ENCODE peak calls at places on chromosomes 3 and 15, in six cellular contexts. One of them, this sample, is unnamed.

GRCh38 chr3:140827894-140828293 is 113.7 kb upstream of the SLC25A36 start:
- DNase-seq in tibial artery: no peak
- DNase-seq in ELR: no peak
- DNase-seq in memory B cell: no peak
- DNase-seq in Panc1: no peak
- DNase-seq in T-helper 9 cell: no peak
- DNase-seq in this sample: no peak

GRCh38 chr3:129034650-129035049 is 25.9 kb upstream of the GP9 start:
- DNase-seq in Panc1: no peak
- DNase-seq in memory B cell: no peak
- DNase-seq in tibial artery: no peak
- DNase-seq in ELR: peak; percentile 23
- DNase-seq in T-helper 9 cell: no peak
- DNase-seq in this sample: no peak

GRCh38 chr3:117282506-117282905 is 572.9 kb downstream of the TUSC7 start:
- DNase-seq in Panc1: no peak
- DNase-seq in memory B cell: no peak
- DNase-seq in tibial artery: no peak
- DNase-seq in ELR: no peak
- DNase-seq in T-helper 9 cell: no peak
- DNase-seq in this sample: no peak

GRCh38 chr3:159609620-159610019 is 379.0 kb upstream of the IL12A start:
- DNase-seq in Panc1: no peak
- DNase-seq in ELR: peak; percentile 49
- DNase-seq in tibial artery: no peak
- DNase-seq in memory B cell: no peak
- DNase-seq in T-helper 9 cell: no peak
- DNase-seq in this sample: no peak

GRCh38 chr3:48584836-48585235 is 10.3 kb downstream of the COL7A1 start:
- DNase-seq in Panc1: no peak
- DNase-seq in ELR: no peak
- DNase-seq in T-helper 9 cell: no peak
- DNase-seq in memory B cell: no peak
- DNase-seq in tibial artery: no peak
- DNase-seq in this sample: no peak

GRCh38 chr3:178385280-178385952 is 150.8 kb upstream of the KCNMB2 start:
- DNase-seq in tibial artery: no peak
- DNase-seq in memory B cell: no peak
- DNase-seq in Panc1: peak; percentile 32
- DNase-seq in ELR: peak; percentile 56
- DNase-seq in T-helper 9 cell: no peak
- DNase-seq in this sample: no peak

GRCh38 chr15:94421711-94422110 is 190.3 kb downstream of the MCTP2 start:
- DNase-seq in ELR: no peak
- DNase-seq in memory B cell: no peak
- DNase-seq in T-helper 9 cell: no peak
- DNase-seq in Panc1: no peak
- DNase-seq in tibial artery: no peak
- DNase-seq in this sample: no peak

GRCh38 chr3:99929409-99930139 is 111.9 kb downstream of the CMSS1 start:
- DNase-seq in ELR: peak; percentile 13
- DNase-seq in tibial artery: peak; percentile 47
- DNase-seq in memory B cell: no peak
- DNase-seq in T-helper 9 cell: no peak
- DNase-seq in Panc1: no peak
- DNase-seq in this sample: no peak

GRCh38 chr15:40151991-40152390 is 8.9 kb upstream of the BUB1B start:
- DNase-seq in Panc1: no peak
- DNase-seq in T-helper 9 cell: no peak
- DNase-seq in tibial artery: no peak
- DNase-seq in ELR: no peak
- DNase-seq in memory B cell: no peak
- DNase-seq in this sample: no peak

GRCh38 chr3:43994594-43995077 is 247.1 kb upstream of the TOPAZ1 start:
- DNase-seq in T-helper 9 cell: no peak
- DNase-seq in Panc1: no peak
- DNase-seq in ELR: no peak
- DNase-seq in memory B cell: peak; percentile 25
- DNase-seq in tibial artery: no peak
- DNase-seq in this sample: no peak

GRCh38 chr15:42494998-42495360 is 455 bp upstream of the SNAP23 start:
- DNase-seq in Panc1: no peak
- DNase-seq in ELR: peak; percentile 84
- DNase-seq in tibial artery: peak; percentile 58
- DNase-seq in memory B cell: no peak
- DNase-seq in T-helper 9 cell: no peak
- DNase-seq in this sample: no peak

GRCh38 chr3:36695769-36696137 is 68.6 kb downstream of the DCLK3 start:
- DNase-seq in memory B cell: no peak
- DNase-seq in tibial artery: no peak
- DNase-seq in ELR: peak; percentile 74
- DNase-seq in Panc1: no peak
- DNase-seq in T-helper 9 cell: no peak
- DNase-seq in this sample: no peak

GRCh38 chr3:168088106-168088722 is 7.5 kb downstream of the GOLIM4 start:
- DNase-seq in ELR: peak; percentile 47
- DNase-seq in T-helper 9 cell: no peak
- DNase-seq in memory B cell: peak; percentile 12
- DNase-seq in tibial artery: no peak
- DNase-seq in Panc1: no peak
- DNase-seq in this sample: no peak

GRCh38 chr15:49751191-49751590 is 130.3 kb downstream of the DTWD1 start:
- DNase-seq in memory B cell: no peak
- DNase-seq in tibial artery: no peak
- DNase-seq in T-helper 9 cell: no peak
- DNase-seq in ELR: no peak
- DNase-seq in Panc1: no peak
- DNase-seq in this sample: no peak

GRCh38 chr3:4837405-4837804 is 141.8 kb upstream of the BHLHE40 start:
- DNase-seq in tibial artery: no peak
- DNase-seq in ELR: no peak
- DNase-seq in Panc1: no peak
- DNase-seq in memory B cell: no peak
- DNase-seq in T-helper 9 cell: no peak
- DNase-seq in this sample: no peak

GRCh38 chr3:15014606-15015328 is 50.3 kb downstream of the MRPS25 start:
- DNase-seq in T-helper 9 cell: no peak
- DNase-seq in memory B cell: no peak
- DNase-seq in ELR: no peak
- DNase-seq in Panc1: no peak
- DNase-seq in tibial artery: no peak
- DNase-seq in this sample: no peak

GRCh38 chr3:38578551-38578950 is 70.9 kb downstream of the SCN5A start:
- DNase-seq in tibial artery: peak; percentile 5
- DNase-seq in Panc1: no peak
- DNase-seq in T-helper 9 cell: no peak
- DNase-seq in memory B cell: no peak
- DNase-seq in ELR: no peak
- DNase-seq in this sample: no peak

GRCh38 chr3:134357914-134358811 is 16.1 kb downstream of the AMOTL2 start:
- DNase-seq in memory B cell: no peak
- DNase-seq in Panc1: no peak
- DNase-seq in tibial artery: no peak
- DNase-seq in ELR: peak; percentile 98
- DNase-seq in T-helper 9 cell: no peak
- DNase-seq in this sample: no peak

GRCh38 chr3:17032407-17033034 is 147.8 kb downstream of the PLCL2 start:
- DNase-seq in Panc1: no peak
- DNase-seq in T-helper 9 cell: no peak
- DNase-seq in tibial artery: no peak
- DNase-seq in ELR: peak; percentile 60
- DNase-seq in memory B cell: no peak
- DNase-seq in this sample: no peak

GRCh38 chr15:75669191-75669878 is 21.6 kb downstream of the SNX33 start:
- DNase-seq in Panc1: no peak
- DNase-seq in T-helper 9 cell: no peak
- DNase-seq in memory B cell: no peak
- DNase-seq in tibial artery: no peak
- DNase-seq in ELR: peak; percentile 77
- DNase-seq in this sample: no peak